ENCODE peak calls at places on chromosomes 7 and 10, in seven cellular contexts. I is colonic mucosa, J is thyroid gland, N is Peyer's patch, D is hepatocyte, Q is transverse colon, G is RWPE1. A is an unnamed sample.
A peak's percentile ranks its signal among the peaks of the same experiment; 100 is the strongest.

GRCh38 chr7:113199841-113200240 is 81.5 kb upstream of the SMIM30 start:
- DNase-seq in I (no peak), D (no peak), J (no peak), Q (no peak), N (no peak), G (no peak), A (peak; percentile 55)

GRCh38 chr10:132001238-132001977 is 19.7 kb upstream of the BNIP3 start:
- DNase-seq in N (no peak), D (no peak), I (no peak), Q (no peak), G (no peak), J (peak; percentile 83), A (no peak)

GRCh38 chr10:102682441-102682840 is 31.8 kb downstream of the ARL3 start:
- DNase-seq in Q (no peak), D (no peak), G (no peak), J (peak; percentile 87), I (no peak), N (no peak), A (no peak)

GRCh38 chr10:77532068-77532467 is 105.5 kb downstream of the KCNMA1 start:
- DNase-seq in G (peak; percentile 33), N (no peak), J (no peak), Q (no peak), I (no peak), D (no peak), A (peak; percentile 56)

GRCh38 chr7:9029671-9030070 is 596.3 kb downstream of the NXPH1 start:
- DNase-seq in D (no peak), I (no peak), Q (no peak), N (no peak), G (no peak), J (no peak), A (no peak)

GRCh38 chr10:101749033-101749432 is 26.9 kb downstream of the FGF8 start:
- DNase-seq in D (no peak), J (no peak), Q (no peak), G (no peak), I (no peak), N (no peak), A (peak; percentile 15)

GRCh38 chr7:22229148-22229547 is 127.8 kb downstream of the RAPGEF5 start:
- DNase-seq in N (no peak), J (no peak), I (no peak), G (no peak), D (no peak), Q (no peak), A (no peak)

GRCh38 chr7:127588697-127589482 is 679 bp downstream of the ARF5 start:
- DNase-seq in Q (peak; percentile 58), J (peak; percentile 67), N (no peak), D (peak; percentile 86), G (peak; percentile 53), I (peak; percentile 71), A (peak; percentile 58)

GRCh38 chr7:120856621-120857352 is 1.2 kb downstream of the TSPAN12 start:
- DNase-seq in D (peak; percentile 63), N (no peak), G (no peak), J (peak; percentile 46), I (peak; percentile 59), Q (peak; percentile 38), A (peak; percentile 50)

GRCh38 chr10:78212786-78213175 is 179.1 kb downstream of the RPS24 start:
- DNase-seq in I (no peak), D (no peak), N (no peak), G (no peak), Q (no peak), J (no peak), A (no peak)

GRCh38 chr10:123043409-123043925 is 34.7 kb downstream of the ACADSB start:
- DNase-seq in J (peak; percentile 5), D (peak; percentile 80), N (no peak), I (peak; percentile 36), Q (peak; percentile 37), G (peak; percentile 82), A (peak; percentile 70)

GRCh38 chr7:18154707-18155106 is 127.1 kb upstream of the PRPS1L1 start:
- DNase-seq in I (no peak), N (no peak), G (no peak), D (no peak), Q (no peak), J (no peak), A (no peak)

GRCh38 chr7:34080513-34080912 is 175.2 kb downstream of the BMPER start:
- DNase-seq in N (no peak), D (no peak), G (no peak), I (no peak), Q (no peak), J (no peak), A (no peak)

GRCh38 chr7:4613855-4614548 is 68.1 kb upstream of the FOXK1 start:
- DNase-seq in D (peak; percentile 28), J (no peak), G (peak; percentile 21), Q (no peak), N (no peak), I (no peak), A (peak; percentile 77)

GRCh38 chr7:112708236-112708635 is 82.0 kb downstream of the TMEM168 start:
- DNase-seq in J (no peak), D (no peak), Q (no peak), N (no peak), I (no peak), G (no peak), A (no peak)

GRCh38 chr7:49771427-49772176 is 1.8 kb upstream of the VWC2 start:
- DNase-seq in G (no peak), J (no peak), D (no peak), Q (no peak), I (no peak), N (no peak), A (no peak)

GRCh38 chr10:119625570-119626280 is 25.5 kb upstream of the BAG3 start:
- DNase-seq in D (no peak), N (no peak), J (no peak), Q (no peak), I (no peak), G (no peak), A (no peak)

GRCh38 chr10:34444223-34445183 is 370.6 kb downstream of the PARD3 start:
- DNase-seq in Q (no peak), G (no peak), D (no peak), J (no peak), I (no peak), N (no peak), A (no peak)

GRCh38 chr7:134554417-134554966 is 5.6 kb downstream of the AKR1B15 start:
- DNase-seq in G (no peak), N (no peak), Q (no peak), J (no peak), D (no peak), I (peak; percentile 35), A (no peak)

GRCh38 chr7:134553976-134554375 is 5.1 kb downstream of the AKR1B15 start:
- DNase-seq in Q (no peak), D (peak; percentile 18), J (no peak), N (no peak), G (no peak), I (no peak), A (no peak)

GRCh38 chr7:134548877-134549276 is at the start of gene AKR1B15:
- DNase-seq in I (no peak), G (peak; percentile 22), D (no peak), J (no peak), N (no peak), Q (no peak), A (no peak)

GRCh38 chr7:134549366-134549765 is 456 bp downstream of the AKR1B15 start:
- DNase-seq in Q (no peak), N (no peak), D (no peak), G (no peak), J (no peak), I (no peak), A (no peak)

GRCh38 chr7:134552105-134552504 is 3.2 kb downstream of the AKR1B15 start:
- DNase-seq in G (no peak), Q (peak; percentile 28), J (no peak), I (peak; percentile 44), D (peak; percentile 34), N (no peak), A (peak; percentile 29)
- TF ChIP-seq CTCF in G (peak; percentile 11), Q (no peak), J (no peak), I (no peak), D (peak; percentile 35), N (no peak), A (peak; percentile 8)

GRCh38 chr7:35676211-35676610 is 18.7 kb downstream of the HERPUD2 start:
- DNase-seq in I (no peak), Q (no peak), D (no peak), N (no peak), G (no peak), J (no peak), A (no peak)

DNA sequence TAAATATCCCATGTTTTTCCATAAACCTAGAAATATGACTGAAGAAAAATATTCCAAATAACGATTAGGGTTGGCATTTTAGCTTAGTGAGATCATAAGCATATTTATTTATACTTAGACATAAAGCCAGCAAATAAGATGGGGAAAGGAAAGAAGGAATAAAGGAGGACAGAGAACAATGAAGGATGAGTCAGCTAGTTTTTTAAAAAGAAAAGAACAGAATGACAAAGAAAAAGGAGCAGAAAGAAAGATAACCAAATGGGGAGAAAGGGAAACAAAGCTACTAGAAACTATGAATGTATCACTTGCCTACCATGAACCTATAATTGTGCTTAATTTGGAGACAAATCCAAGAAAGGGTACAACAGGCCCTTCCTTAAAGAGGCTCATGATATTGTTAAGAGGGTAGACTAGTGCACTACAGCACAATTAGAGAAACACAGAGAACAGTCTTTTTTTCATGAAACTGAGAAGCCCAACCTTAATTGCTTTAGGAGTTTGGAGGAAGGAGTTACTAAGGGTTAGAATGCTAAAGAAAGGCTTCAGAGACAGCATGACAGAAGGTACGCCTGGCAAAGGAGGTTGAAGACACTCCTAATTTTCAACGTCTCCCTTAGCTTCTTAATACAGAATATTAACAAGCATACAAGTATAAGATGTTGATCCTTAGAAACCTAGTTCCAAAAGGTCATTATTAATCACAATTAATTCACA is 23.9 kb downstream of the HERPUD2 start:
- DNase-seq in D (no peak), Q (no peak), G (no peak), J (no peak), I (no peak), N (no peak), A (no peak)
- H3K27ac ChIP-seq in D (no peak overlapping the region), Q (no peak overlapping the region), G (no peak overlapping the region), J (no peak overlapping the region), I (no peak overlapping the region), N (no peak overlapping the region), A (no peak overlapping the region)

GRCh38 chr7:155764432-155764798 is 47.8 kb downstream of the SHH start:
- DNase-seq in G (no peak), D (no peak), J (no peak), Q (no peak), I (no peak), N (peak; percentile 33), A (no peak)
- TF ChIP-seq CTCF in G (no peak), D (no peak), J (no peak), Q (no peak), I (no peak), N (no peak), A (no peak)

GRCh38 chr7:44767134-44767911 is 18.7 kb downstream of the ZMIZ2 start:
- DNase-seq in J (no peak), I (no peak), Q (no peak), N (no peak), D (no peak), G (no peak), A (no peak)

GRCh38 chr7:44768663-44769361 is 20.2 kb downstream of the ZMIZ2 start:
- DNase-seq in N (no peak), G (no peak), Q (no peak), J (no peak), D (no peak), I (no peak), A (no peak)

GRCh38 chr7:44767912-44768662 is 19.4 kb downstream of the ZMIZ2 start:
- DNase-seq in D (peak; percentile 59), Q (peak; percentile 85), I (peak; percentile 85), J (peak; percentile 62), G (no peak), N (peak; percentile 47), A (no peak)

GRCh38 chr7:44771358-44771757 is 22.7 kb downstream of the ZMIZ2 start:
- DNase-seq in D (no peak), N (no peak), G (no peak), J (no peak), Q (no peak), I (no peak), A (no peak)

GRCh38 chr7:44769381-44770209 is 20.9 kb downstream of the ZMIZ2 start:
- DNase-seq in Q (peak; percentile 44), I (no peak), D (no peak), J (no peak), N (peak; percentile 40), G (no peak), A (no peak)
- H3K27ac ChIP-seq in Q (peak overlapping the region; percentile 75), I (peak overlapping the region; percentile 33), D (peak overlapping the region; percentile 87), J (no peak overlapping the region), N (peak overlapping the region; percentile 11), G (peak overlapping the region; percentile 72), A (peak overlapping the region; percentile 76)

A was measured in cardiac muscle cell.